ENCODE peak calls at places on chromosome 17, in six cellular contexts. V, Z, B, O, C and S are unnamed samples.

GRCh38 chr17:60743812-60744211 is 66.2 kb downstream of the BCAS3 start:
- DNase-seq in V (no peak), Z (peak), B (no peak), O (no peak), C (no peak), S (peak)

GRCh38 chr17:58626905-58627304 is 64.9 kb downstream of the TEX14 start:
- DNase-seq in V (no peak), Z (no peak), B (no peak), O (no peak), C (no peak), S (no peak)

GRCh38 chr17:79792984-79793923 is 3.6 kb downstream of the CBX8 start:
- DNase-seq in V (no peak), Z (peak), B (no peak), O (peak), C (peak), S (peak)

GRCh38 chr17:32909787-32910369 is 18.1 kb upstream of the TMEM98 start:
- DNase-seq in V (peak), Z (peak), B (peak), O (peak), C (peak), S (peak)

GRCh38 chr17:43591750-43592562 is 45.8 kb upstream of the ETV4 start:
- DNase-seq in V (no peak), Z (peak), B (no peak), O (peak), C (no peak), S (peak)

GRCh38 chr17:50312311-50312710 is 33.6 kb upstream of the XYLT2 start:
- DNase-seq in V (no peak), Z (no peak), B (no peak), O (no peak), C (no peak), S (no peak)

GRCh38 chr17:72351884-72352346 is 231.1 kb downstream of the SOX9 start:
- DNase-seq in V (no peak), Z (no peak), B (no peak), O (no peak), C (no peak), S (no peak)

GRCh38 chr17:73531171-73531570 is 113.1 kb downstream of the SDK2 start:
- DNase-seq in V (no peak), Z (no peak), B (no peak), O (no peak), C (no peak), S (no peak)

GRCh38 chr17:68843522-68843921 is 111.7 kb downstream of the ABCA8 start:
- DNase-seq in V (no peak), Z (no peak), B (no peak), O (no peak), C (no peak), S (peak)

GRCh38 chr17:75074532-75074931 is 13.2 kb upstream of the SLC16A5 start:
- DNase-seq in V (no peak), Z (no peak), B (no peak), O (no peak), C (no peak), S (no peak)

GRCh38 chr17:75707096-75707720 is 14.1 kb upstream of the ITGB4 start:
- DNase-seq in V (no peak), Z (peak), B (no peak), O (peak), C (no peak), S (no peak)